ENCODE peak calls at places on chromosome 12, in seven cellular contexts. One of them, this sample, is unnamed.

GRCh38 chr12:3772380-3772779 is 19.5 kb upstream of the CRACR2A start:
- DNase-seq in GM23338: no peak
- DNase-seq in HCT116: no peak
- DNase-seq in OCI-LY7: no peak
- DNase-seq in hepatocyte: no peak
- DNase-seq in SK-N-SH: no peak
- DNase-seq in PC-3: no peak
- DNase-seq in this sample: no peak

GRCh38 chr12:93825926-93826599 is 148.9 kb downstream of the CRADD start:
- DNase-seq in HCT116: no peak
- DNase-seq in SK-N-SH: no peak
- DNase-seq in OCI-LY7: no peak
- DNase-seq in GM23338: no peak
- DNase-seq in hepatocyte: no peak
- DNase-seq in PC-3: no peak
- DNase-seq in this sample: no peak

GRCh38 chr12:118377891-118378470 is 1.6 kb downstream of the SUDS3 start:
- DNase-seq in hepatocyte: peak
- DNase-seq in GM23338: peak
- DNase-seq in OCI-LY7: peak
- DNase-seq in HCT116: peak
- DNase-seq in PC-3: peak
- DNase-seq in SK-N-SH: peak
- DNase-seq in this sample: peak

GRCh38 chr12:123397400-123397799 is 13.5 kb downstream of the KMT5A start:
- DNase-seq in OCI-LY7: no peak
- DNase-seq in SK-N-SH: no peak
- DNase-seq in PC-3: no peak
- DNase-seq in GM23338: no peak
- DNase-seq in HCT116: no peak
- DNase-seq in hepatocyte: no peak
- DNase-seq in this sample: no peak

GRCh38 chr12:1078002-1078401 is 87.0 kb downstream of the ERC1 start:
- DNase-seq in PC-3: no peak
- DNase-seq in SK-N-SH: no peak
- DNase-seq in GM23338: no peak
- DNase-seq in OCI-LY7: no peak
- DNase-seq in HCT116: no peak
- DNase-seq in hepatocyte: no peak
- DNase-seq in this sample: no peak

GRCh38 chr12:94020335-94020734 is 128.0 kb upstream of the PLXNC1 start:
- DNase-seq in HCT116: no peak
- DNase-seq in OCI-LY7: no peak
- DNase-seq in SK-N-SH: no peak
- DNase-seq in PC-3: no peak
- DNase-seq in hepatocyte: no peak
- DNase-seq in GM23338: no peak
- DNase-seq in this sample: no peak

GRCh38 chr12:12909995-12910391 is 18.6 kb downstream of the GPRC5A start:
- DNase-seq in SK-N-SH: peak
- DNase-seq in hepatocyte: peak
- DNase-seq in PC-3: no peak
- DNase-seq in OCI-LY7: peak
- DNase-seq in GM23338: no peak
- DNase-seq in HCT116: no peak
- DNase-seq in this sample: no peak

GRCh38 chr12:127158385-127159061 is 1108.4 kb upstream of the TMEM132C start:
- DNase-seq in hepatocyte: no peak
- DNase-seq in HCT116: no peak
- DNase-seq in SK-N-SH: no peak
- DNase-seq in OCI-LY7: no peak
- DNase-seq in PC-3: no peak
- DNase-seq in GM23338: no peak
- DNase-seq in this sample: no peak

GRCh38 chr12:6167327-6168280 is 32.6 kb upstream of the CD9 start:
- DNase-seq in hepatocyte: peak
- DNase-seq in SK-N-SH: no peak
- DNase-seq in OCI-LY7: no peak
- DNase-seq in PC-3: peak
- DNase-seq in GM23338: no peak
- DNase-seq in HCT116: peak
- DNase-seq in this sample: no peak

GRCh38 chr12:46222642-46223041 is 46.2 kb downstream of the SLC38A1 start:
- DNase-seq in OCI-LY7: no peak
- DNase-seq in HCT116: no peak
- DNase-seq in GM23338: no peak
- DNase-seq in PC-3: no peak
- DNase-seq in SK-N-SH: no peak
- DNase-seq in hepatocyte: no peak
- DNase-seq in this sample: no peak

GRCh38 chr12:27081668-27082091 is 698 bp downstream of the C12orf71 start:
- DNase-seq in hepatocyte: no peak
- DNase-seq in SK-N-SH: no peak
- DNase-seq in GM23338: peak
- DNase-seq in HCT116: no peak
- DNase-seq in OCI-LY7: no peak
- DNase-seq in PC-3: peak
- DNase-seq in this sample: peak

GRCh38 chr12:123367511-123367910 is 2.9 kb upstream of the SBNO1 start:
- DNase-seq in OCI-LY7: no peak
- DNase-seq in hepatocyte: no peak
- DNase-seq in PC-3: no peak
- DNase-seq in HCT116: no peak
- DNase-seq in GM23338: no peak
- DNase-seq in SK-N-SH: no peak
- DNase-seq in this sample: no peak

GRCh38 chr12:98062464-98063245 is 452.7 kb upstream of the TMPO start:
- DNase-seq in OCI-LY7: no peak
- DNase-seq in hepatocyte: no peak
- DNase-seq in SK-N-SH: no peak
- DNase-seq in GM23338: no peak
- DNase-seq in HCT116: no peak
- DNase-seq in PC-3: no peak
- DNase-seq in this sample: no peak

GRCh38 chr12:80936642-80937390 is 918 bp downstream of the LIN7A start:
- DNase-seq in hepatocyte: peak
- DNase-seq in HCT116: peak
- DNase-seq in OCI-LY7: no peak
- DNase-seq in GM23338: peak
- DNase-seq in SK-N-SH: peak
- DNase-seq in PC-3: peak
- DNase-seq in this sample: peak

GRCh38 chr12:67107751-67108269 is 161.3 kb upstream of the CAND1 start:
- DNase-seq in hepatocyte: no peak
- DNase-seq in OCI-LY7: no peak
- DNase-seq in HCT116: no peak
- DNase-seq in PC-3: no peak
- DNase-seq in GM23338: no peak
- DNase-seq in SK-N-SH: no peak
- DNase-seq in this sample: no peak

GRCh38 chr12:127770123-127770522 is 496.8 kb upstream of the TMEM132C start:
- DNase-seq in GM23338: no peak
- DNase-seq in OCI-LY7: no peak
- DNase-seq in hepatocyte: no peak
- DNase-seq in PC-3: no peak
- DNase-seq in SK-N-SH: peak
- DNase-seq in HCT116: no peak
- DNase-seq in this sample: no peak

GRCh38 chr12:87995581-87996178 is 33.5 kb downstream of the C12orf50 start:
- DNase-seq in hepatocyte: peak
- DNase-seq in HCT116: peak
- DNase-seq in PC-3: peak
- DNase-seq in OCI-LY7: peak
- DNase-seq in GM23338: peak
- DNase-seq in SK-N-SH: peak
- DNase-seq in this sample: peak

GRCh38 chr12:15634010-15634676 is 155.0 kb downstream of the EPS8 start:
- DNase-seq in PC-3: no peak
- DNase-seq in OCI-LY7: no peak
- DNase-seq in HCT116: no peak
- DNase-seq in SK-N-SH: no peak
- DNase-seq in hepatocyte: no peak
- DNase-seq in GM23338: no peak
- DNase-seq in this sample: no peak

GRCh38 chr12:121365416-121366062 is 13.3 kb upstream of the ANAPC5 start:
- DNase-seq in GM23338: no peak
- DNase-seq in HCT116: no peak
- DNase-seq in hepatocyte: no peak
- DNase-seq in OCI-LY7: no peak
- DNase-seq in SK-N-SH: peak
- DNase-seq in PC-3: no peak
- DNase-seq in this sample: no peak

GRCh38 chr12:18283776-18284175 is 22.5 kb downstream of the PIK3C2G start:
- DNase-seq in hepatocyte: no peak
- DNase-seq in PC-3: no peak
- DNase-seq in SK-N-SH: no peak
- DNase-seq in OCI-LY7: no peak
- DNase-seq in GM23338: peak
- DNase-seq in HCT116: no peak
- DNase-seq in this sample: peak

GRCh38 chr12:68440068-68440581 is 108.0 kb upstream of the MDM1 start:
- DNase-seq in SK-N-SH: no peak
- DNase-seq in OCI-LY7: no peak
- DNase-seq in hepatocyte: no peak
- DNase-seq in PC-3: peak
- DNase-seq in GM23338: no peak
- DNase-seq in HCT116: no peak
- DNase-seq in this sample: no peak

GRCh38 chr12:101697930-101698781 is 716 bp downstream of the CHPT1 start:
- DNase-seq in GM23338: peak
- DNase-seq in OCI-LY7: peak
- DNase-seq in PC-3: peak
- DNase-seq in SK-N-SH: no peak
- DNase-seq in HCT116: no peak
- DNase-seq in hepatocyte: peak
- DNase-seq in this sample: no peak

GRCh38 chr12:12804011-12804410 is 9.1 kb upstream of the DDX47 start:
- DNase-seq in HCT116: no peak
- DNase-seq in SK-N-SH: no peak
- DNase-seq in OCI-LY7: no peak
- DNase-seq in PC-3: peak
- DNase-seq in GM23338: no peak
- DNase-seq in hepatocyte: peak
- DNase-seq in this sample: no peak

GRCh38 chr12:26704684-26705475 is 128.1 kb downstream of the ITPR2 start:
- DNase-seq in PC-3: peak
- DNase-seq in hepatocyte: no peak
- DNase-seq in GM23338: no peak
- DNase-seq in HCT116: no peak
- DNase-seq in OCI-LY7: no peak
- DNase-seq in SK-N-SH: no peak
- DNase-seq in this sample: no peak

DNA sequence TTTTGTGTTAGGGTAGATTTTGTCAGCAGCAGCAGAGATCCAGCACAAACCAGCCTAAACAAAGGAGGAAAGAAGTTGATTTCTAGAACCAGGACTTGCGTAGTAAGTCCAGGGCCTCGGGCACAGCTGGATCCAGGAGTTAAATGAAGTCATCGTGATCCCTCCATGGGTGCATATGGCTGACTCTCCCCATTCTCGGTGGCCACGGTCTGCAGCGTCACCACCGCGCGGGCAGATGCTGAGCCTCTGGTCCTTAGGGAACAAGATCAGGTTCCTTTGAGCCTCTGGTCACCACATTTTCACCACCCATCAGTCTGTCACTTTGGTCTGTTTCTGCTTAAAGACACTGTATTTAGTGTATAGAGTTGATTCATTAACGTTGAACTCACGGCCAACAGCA is 14.8 kb upstream of the GALNT9 start:
- DNase-seq in PC-3: no peak
- DNase-seq in HCT116: no peak
- DNase-seq in hepatocyte: no peak
- DNase-seq in OCI-LY7: no peak
- DNase-seq in GM23338: no peak
- DNase-seq in SK-N-SH: no peak
- DNase-seq in this sample: peak
- TF ChIP-seq EZH2phosphoT487 in PC-3: no peak
- TF ChIP-seq EZH2phosphoT487 in HCT116: no peak
- TF ChIP-seq EZH2phosphoT487 in hepatocyte: no peak
- TF ChIP-seq EZH2phosphoT487 in OCI-LY7: no peak
- TF ChIP-seq EZH2phosphoT487 in GM23338: no peak
- TF ChIP-seq EZH2phosphoT487 in SK-N-SH: no peak
- TF ChIP-seq EZH2phosphoT487 in this sample: no peak

DNA sequence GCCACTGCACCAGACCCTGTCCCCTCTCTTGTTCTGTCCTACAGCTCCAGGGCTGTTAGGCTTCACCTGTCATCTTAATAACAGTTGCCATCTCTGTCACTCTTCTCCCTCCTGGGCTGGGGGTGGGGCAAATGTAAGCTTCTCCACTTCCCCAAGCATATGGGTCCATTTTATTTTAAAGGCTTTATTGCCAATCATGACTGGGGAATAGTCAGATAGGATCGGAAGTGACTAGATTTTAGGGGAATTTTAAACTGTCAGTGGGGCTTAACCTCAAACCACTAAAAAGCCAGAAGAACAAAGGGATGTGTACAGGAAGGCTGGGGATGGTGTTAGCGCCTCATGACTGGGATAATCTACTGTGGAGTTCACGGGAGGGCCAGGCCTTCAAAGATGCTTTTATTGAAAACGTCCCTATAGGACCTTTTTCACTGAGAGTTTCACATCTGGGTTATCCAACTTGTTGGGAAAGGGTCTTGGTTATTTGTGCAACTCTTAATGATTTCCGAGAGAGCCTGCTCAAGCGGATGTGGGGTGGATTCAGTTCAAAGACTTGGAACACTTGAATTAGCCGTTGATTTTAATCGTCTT is 41.6 kb downstream of the CHST11 start:
- DNase-seq in PC-3: no peak
- DNase-seq in OCI-LY7: no peak
- DNase-seq in HCT116: peak
- DNase-seq in GM23338: no peak
- DNase-seq in hepatocyte: no peak
- DNase-seq in SK-N-SH: no peak
- DNase-seq in this sample: no peak
- TF ChIP-seq EZH2phosphoT487 in PC-3: no peak
- TF ChIP-seq EZH2phosphoT487 in OCI-LY7: no peak
- TF ChIP-seq EZH2phosphoT487 in HCT116: no peak
- TF ChIP-seq EZH2phosphoT487 in GM23338: no peak
- TF ChIP-seq EZH2phosphoT487 in hepatocyte: no peak
- TF ChIP-seq EZH2phosphoT487 in SK-N-SH: no peak
- TF ChIP-seq EZH2phosphoT487 in this sample: no peak

GRCh38 chr12:110373025-110373876 is 30.3 kb downstream of the ANAPC7 start:
- DNase-seq in GM23338: no peak
- DNase-seq in hepatocyte: no peak
- DNase-seq in PC-3: no peak
- DNase-seq in SK-N-SH: no peak
- DNase-seq in HCT116: no peak
- DNase-seq in OCI-LY7: peak
- DNase-seq in this sample: no peak
- TF ChIP-seq EZH2phosphoT487 in GM23338: no peak
- TF ChIP-seq EZH2phosphoT487 in hepatocyte: no peak
- TF ChIP-seq EZH2phosphoT487 in PC-3: no peak
- TF ChIP-seq EZH2phosphoT487 in SK-N-SH: no peak
- TF ChIP-seq EZH2phosphoT487 in HCT116: no peak
- TF ChIP-seq EZH2phosphoT487 in OCI-LY7: no peak
- TF ChIP-seq EZH2phosphoT487 in this sample: no peak

DNA sequence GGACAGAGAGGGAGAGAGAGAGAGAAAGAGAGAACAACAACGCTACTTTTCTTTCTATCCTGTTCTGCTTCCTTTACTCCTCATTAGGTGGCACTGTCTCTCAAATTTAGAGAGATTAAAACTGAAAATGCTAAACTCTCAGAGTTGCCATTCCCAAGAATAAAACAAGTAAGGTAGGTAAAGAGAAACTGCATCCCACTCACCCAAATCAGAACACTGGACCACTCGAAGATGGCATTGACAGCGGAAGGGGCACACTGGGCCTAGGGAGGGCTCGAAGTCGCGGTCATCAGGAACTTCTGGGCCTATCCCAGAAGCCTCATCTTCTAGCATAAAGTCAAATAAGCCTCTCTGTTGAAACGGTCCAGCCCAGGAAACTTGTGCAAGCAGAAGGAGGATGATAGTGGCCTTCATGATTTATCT is 4.5 kb downstream of the DCN start:
- DNase-seq in PC-3: peak
- DNase-seq in GM23338: peak
- DNase-seq in SK-N-SH: no peak
- DNase-seq in OCI-LY7: no peak
- DNase-seq in hepatocyte: peak
- DNase-seq in HCT116: no peak
- DNase-seq in this sample: no peak
- TF ChIP-seq EZH2phosphoT487 in PC-3: no peak
- TF ChIP-seq EZH2phosphoT487 in GM23338: no peak
- TF ChIP-seq EZH2phosphoT487 in SK-N-SH: no peak
- TF ChIP-seq EZH2phosphoT487 in OCI-LY7: no peak
- TF ChIP-seq EZH2phosphoT487 in hepatocyte: no peak
- TF ChIP-seq EZH2phosphoT487 in HCT116: no peak
- TF ChIP-seq EZH2phosphoT487 in this sample: no peak

This sample was measured in neural progenitor cell.